ENCODE peak calls at places on chromosomes 1 and 21, in four cellular contexts. N is fibroblast of lung, D is GM20000, W is progenitor cell of endocrine pancreas. B is an unnamed sample.

GRCh38 chr1:2253797-2254480 is 25.8 kb downstream of the SKI start:
- DNase-seq in N (no peak), D (no peak), W (no peak), B (no peak)

GRCh38 chr1:246107516-246108277 is 399.4 kb downstream of the SMYD3 start:
- DNase-seq in N (peak; percentile 8), D (no peak), W (no peak), B (no peak)

GRCh38 chr1:235015291-235015990 is 113.2 kb downstream of the TOMM20 start:
- DNase-seq in N (no peak), D (peak; percentile 44), W (no peak), B (no peak)

GRCh38 chr1:204581759-204582158 is 65.6 kb downstream of the MDM4 start:
- DNase-seq in N (no peak), D (no peak), W (no peak), B (no peak)

GRCh38 chr1:209674957-209675566 is at the start of gene G0S2:
- DNase-seq in N (peak; percentile 87), D (peak; percentile 27), W (peak; percentile 24), B (peak; percentile 28)

GRCh38 chr1:170545476-170545875 is 13.5 kb downstream of the GORAB start:
- DNase-seq in N (peak; percentile 85), D (no peak), W (no peak), B (no peak)

GRCh38 chr1:227793079-227793947 is 22.2 kb upstream of the PRSS38 start:
- DNase-seq in N (no peak), D (no peak), W (no peak), B (no peak)

GRCh38 chr1:117051224-117052064 is 8.7 kb upstream of the TTF2 start:
- DNase-seq in N (no peak), D (peak; percentile 68), W (no peak), B (no peak)

GRCh38 chr1:1037366-1038327 is 17.7 kb downstream of the AGRN start:
- DNase-seq in N (no peak), D (no peak), W (no peak), B (no peak)

GRCh38 chr1:111789666-111790316 is 34.1 kb downstream of the DDX20 start:
- DNase-seq in N (peak; percentile 20), D (no peak), W (no peak), B (no peak)

GRCh38 chr1:167109125-167109524 is 15.2 kb downstream of the STYXL2 start:
- DNase-seq in N (no peak), D (no peak), W (no peak), B (no peak)

GRCh38 chr1:168260393-168260792 is 20.3 kb upstream of the TBX19 start:
- DNase-seq in N (no peak), D (no peak), W (no peak), B (no peak)

GRCh38 chr1:151887028-151887427 is 22.3 kb downstream of the THEM4 start:
- DNase-seq in N (peak; percentile 67), D (no peak), W (no peak), B (no peak)

GRCh38 chr21:36512971-36513370 is 33.0 kb upstream of the CLDN14 start:
- DNase-seq in N (no peak), D (no peak), W (no peak), B (no peak)

GRCh38 chr1:114549137-114549536 is 32.3 kb downstream of the BCAS2 start:
- DNase-seq in N (no peak), D (no peak), W (no peak), B (no peak)

GRCh38 chr1:67465371-67465770 is 35.2 kb upstream of the SERBP1 start:
- DNase-seq in N (no peak), D (no peak), W (no peak), B (no peak)

GRCh38 chr1:170864238-170864637 is 71.1 kb upstream of the MROH9 start:
- DNase-seq in N (peak; percentile 75), D (no peak), W (no peak), B (no peak)

GRCh38 chr1:176745945-176746344 is 283.0 kb downstream of the PAPPA2 start:
- DNase-seq in N (no peak), D (no peak), W (no peak), B (no peak)

GRCh38 chr1:147264158-147264768 is 21.8 kb downstream of the CHD1L start:
- DNase-seq in N (peak; percentile 70), D (no peak), W (no peak), B (no peak)

GRCh38 chr1:232901255-232901654 is 49.2 kb upstream of the NTPCR start:
- DNase-seq in N (no peak), D (peak; percentile 28), W (no peak), B (no peak)

GRCh38 chr1:21902378-21903012 is 34.6 kb downstream of the HSPG2 start:
- DNase-seq in N (no peak), D (no peak), W (no peak), B (no peak)

GRCh38 chr21:37338671-37339526 is 27.7 kb upstream of the DYRK1A start:
- DNase-seq in N (peak; percentile 92), D (no peak), W (no peak), B (no peak)

GRCh38 chr1:110916669-110917306 is 43.8 kb downstream of the CD53 start:
- DNase-seq in N (peak; percentile 0), D (peak; percentile 25), W (no peak), B (no peak)

GRCh38 chr1:21781971-21782867 is 730 bp downstream of the USP48 start:
- DNase-seq in N (peak; percentile 56), D (peak; percentile 60), W (no peak), B (peak; percentile 30)

GRCh38 chr1:183444243-183444642 is 26.1 kb upstream of the NMNAT2 start:
- DNase-seq in N (peak; percentile 14), D (no peak), W (no peak), B (no peak)

GRCh38 chr1:202274611-202275010 is 67.1 kb downstream of the UBE2T start:
- DNase-seq in N (no peak), D (peak; percentile 52), W (no peak), B (peak; percentile 24)

GRCh38 chr1:31939484-31940329 is 1.5 kb upstream of the PTP4A2 start:
- DNase-seq in N (peak; percentile 83), D (peak; percentile 80), W (peak; percentile 44), B (peak; percentile 56)

GRCh38 chr1:229341811-229342304 is 989 bp downstream of the CCSAP start:
- DNase-seq in N (peak; percentile 22), D (no peak), W (no peak), B (no peak)

GRCh38 chr21:44984792-44985440 is 45.1 kb downstream of the SLX9 start:
- DNase-seq in N (no peak), D (no peak), W (no peak), B (no peak)

GRCh38 chr21:26782349-26782748 is 62.9 kb downstream of the ADAMTS1 start:
- DNase-seq in N (no peak), D (no peak), W (no peak), B (no peak)

GRCh38 chr1:172745014-172745413 is 86.1 kb downstream of the FASLG start:
- DNase-seq in N (peak; percentile 96), D (peak; percentile 58), W (no peak), B (peak; percentile 48)

GRCh38 chr1:41918450-41919043 is at the start of gene HIVEP3:
- DNase-seq in N (peak; percentile 42), D (no peak), W (no peak), B (no peak)

GRCh38 chr1:92960395-92961130 is 699 bp downstream of the DIPK1A start:
- DNase-seq in N (peak; percentile 87), D (peak; percentile 70), W (peak; percentile 30), B (peak; percentile 42)

GRCh38 chr1:206909883-206910318 is 11.8 kb downstream of the FCMR start:
- DNase-seq in N (no peak), D (no peak), W (no peak), B (peak; percentile 8)

GRCh38 chr1:206911064-206911663 is 10.6 kb downstream of the FCMR start:
- DNase-seq in N (peak; percentile 82), D (peak; percentile 73), W (no peak), B (peak; percentile 30)

GRCh38 chr1:206908038-206908437 is 10.8 kb downstream of the IL24 start:
- DNase-seq in N (no peak), D (no peak), W (no peak), B (no peak)

GRCh38 chr1:206907304-206907991 is 10.2 kb downstream of the IL24 start:
- DNase-seq in N (no peak), D (no peak), W (no peak), B (peak; percentile 64)

GRCh38 chr1:206909167-206909882 is 12.1 kb downstream of the IL24 start:
- DNase-seq in N (no peak), D (peak; percentile 42), W (peak; percentile 51), B (peak; percentile 57)
- TF ChIP-seq CTCF in N (no peak), D (peak; percentile 9), W (no peak), B (no peak)

DNA sequence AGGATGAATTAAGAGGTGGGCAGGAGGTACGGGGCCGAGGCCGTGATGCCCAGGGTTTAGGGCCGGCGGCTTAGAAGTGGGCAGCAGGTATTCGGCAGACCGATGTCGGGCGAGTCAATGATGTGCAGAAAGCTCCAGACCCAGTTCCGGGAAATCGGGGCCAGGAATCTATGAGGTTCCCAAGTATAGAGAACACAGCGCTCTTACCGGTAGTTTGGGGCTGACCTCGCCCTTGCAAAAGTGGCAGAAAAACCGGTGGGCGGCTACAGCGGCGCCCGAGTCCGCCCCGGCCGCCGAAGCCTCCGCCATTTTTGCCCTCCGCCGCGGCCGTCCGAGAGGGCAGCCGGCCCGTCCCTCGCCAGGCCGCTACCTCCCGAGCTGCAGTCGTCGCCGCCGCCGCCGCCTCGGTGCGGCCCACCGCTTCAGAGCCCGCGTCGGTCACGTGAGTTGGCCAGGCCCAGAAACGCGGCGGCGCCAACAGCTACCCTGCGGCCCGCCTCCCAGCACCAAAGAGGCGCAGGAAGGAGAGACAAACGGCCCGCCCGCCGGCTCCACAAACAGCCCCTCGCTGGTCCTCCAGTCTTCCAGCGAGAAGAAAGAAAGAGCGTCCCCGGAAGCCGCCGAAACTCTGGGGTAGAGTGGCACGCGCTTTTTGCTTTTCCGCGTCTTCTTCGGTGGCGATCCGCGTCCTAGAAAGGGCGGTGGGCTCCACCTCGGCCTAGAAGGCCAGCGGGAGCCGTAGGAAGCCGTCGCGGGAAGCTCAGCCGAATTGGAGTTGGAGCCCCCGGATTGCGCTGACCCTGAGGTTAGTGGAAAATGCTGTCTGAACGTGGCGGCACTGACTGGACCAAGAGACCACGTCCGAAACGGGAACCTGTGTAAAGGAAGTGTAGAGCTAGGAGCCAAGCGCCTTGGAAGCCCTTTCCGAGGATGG is at the start of the genes POLR3C and RNF115:
- DNase-seq in N (peak; percentile 92), D (peak; percentile 91), W (peak; percentile 68), B (peak; percentile 79)
- TF ChIP-seq CTCF in N (no peak), D (no peak), W (no peak), B (no peak)

GRCh38 chr1:6456800-6457466 is 9.0 kb downstream of the TNFRSF25 start:
- DNase-seq in N (no peak), D (no peak), W (no peak), B (no peak)
- TF ChIP-seq CTCF in N (no peak), D (no peak), W (no peak), B (no peak)

GRCh38 chr1:224696891-224697765 is 81.0 kb downstream of the CNIH3 start:
- DNase-seq in N (peak; percentile 77), D (no peak), W (no peak), B (no peak)

GRCh38 chr1:224704409-224704735 is 88.3 kb downstream of the CNIH3 start:
- DNase-seq in N (no peak), D (no peak), W (no peak), B (no peak)

GRCh38 chr1:224703702-224704408 is 87.7 kb downstream of the CNIH3 start:
- DNase-seq in N (no peak), D (no peak), W (no peak), B (no peak)

GRCh38 chr1:224697888-224698450 is 81.9 kb downstream of the CNIH3 start:
- DNase-seq in N (no peak), D (no peak), W (no peak), B (no peak)

GRCh38 chr1:224700915-224701531 is 84.9 kb downstream of the CNIH3 start:
- DNase-seq in N (peak; percentile 49), D (peak; percentile 56), W (no peak), B (peak; percentile 14)
- TF ChIP-seq CTCF in N (peak; percentile 62), D (peak; percentile 41), W (peak; percentile 48), B (no peak)

GRCh38 chr1:66452162-66452561 is 81.8 kb upstream of the SGIP1 start:
- DNase-seq in N (no peak), D (no peak), W (no peak), B (no peak)
- TF ChIP-seq CTCF in N (peak; percentile 37), D (no peak), W (peak; percentile 31), B (no peak)